ENCODE peak calls at places on chromosomes 6 and 20, in nine cellular contexts. Y is neuronal stem cell, L is thoracic aorta, I is testis, K is IMR-90, Z is left ventricle myocardium inferior, Q is endothelial cell of umbilical vein, X is HepG2, M is dorsolateral prefrontal cortex. T is an unnamed sample.

GRCh38 chr6:117165921-117166499 is 99.3 kb upstream of the VGLL2 start:
- DNase-seq in Y (no peak), L (no peak), I (no peak), K (no peak), Z (no peak), Q (no peak), X (no peak), M (no peak), T (no peak)

GRCh38 chr6:159874475-159874874 is 16.3 kb upstream of the MAS1 start:
- DNase-seq in Y (no peak), L (no peak), I (peak), K (peak), Z (peak), Q (no peak), X (no peak), M (peak), T (no peak)

GRCh38 chr20:46130534-46130933 is 12.4 kb downstream of the CD40 start:
- DNase-seq in Y (no peak), L (no peak), I (no peak), K (no peak), Z (no peak), Q (no peak), X (no peak), M (no peak), T (no peak)

GRCh38 chr6:166595061-166595780 is 8.7 kb upstream of the RAMACL start:
- DNase-seq in Y (no peak), L (no peak), I (no peak), K (peak), Z (no peak), Q (no peak), X (no peak), M (no peak), T (no peak)

GRCh38 chr6:136517582-136517981 is 32.6 kb downstream of the MAP7 start:
- DNase-seq in Y (no peak), L (no peak), I (no peak), K (no peak), Z (no peak), Q (no peak), X (no peak), M (no peak), T (no peak)

GRCh38 chr6:76885861-76886301 is 577.4 kb downstream of the HTR1B start:
- DNase-seq in Y (no peak), L (peak), I (no peak), K (peak), Z (no peak), Q (no peak), X (no peak), M (no peak), T (no peak)

GRCh38 chr20:17538517-17539170 is 7.5 kb upstream of the BFSP1 start:
- DNase-seq in Y (no peak), L (no peak), I (no peak), K (no peak), Z (no peak), Q (no peak), X (no peak), M (no peak), T (no peak)

GRCh38 chr6:2918936-2919335 is 15.8 kb upstream of the SERPINB9 start:
- DNase-seq in Y (no peak), L (no peak), I (no peak), K (no peak), Z (no peak), Q (no peak), X (no peak), M (no peak), T (peak)

GRCh38 chr20:35564905-35565304 is 23.0 kb downstream of the ERGIC3 start:
- DNase-seq in Y (no peak), L (no peak), I (no peak), K (no peak), Z (no peak), Q (no peak), X (no peak), M (no peak), T (no peak)

GRCh38 chr6:43806758-43807227 is 36.8 kb downstream of the VEGFA start:
- DNase-seq in Y (no peak), L (no peak), I (no peak), K (no peak), Z (no peak), Q (no peak), X (no peak), M (no peak), T (no peak)

GRCh38 chr6:157951828-157952227 is 29.8 kb upstream of the SYNJ2 start:
- DNase-seq in Y (no peak), L (no peak), I (no peak), K (no peak), Z (no peak), Q (no peak), X (no peak), M (no peak), T (peak)

GRCh38 chr6:150770631-150771030 is 94.9 kb upstream of the MTHFD1L start:
- DNase-seq in Y (no peak), L (no peak), I (no peak), K (peak), Z (no peak), Q (no peak), X (no peak), M (no peak), T (no peak)

GRCh38 chr6:73710470-73710869 is 14.5 kb downstream of the CD109 start:
- DNase-seq in Y (no peak), L (no peak), I (no peak), K (peak), Z (no peak), Q (peak), X (peak), M (no peak), T (no peak)

GRCh38 chr20:17358854-17359253 is 132.0 kb downstream of the PCSK2 start:
- DNase-seq in Y (no peak), L (no peak), I (no peak), K (no peak), Z (no peak), Q (no peak), X (no peak), M (no peak), T (no peak)

GRCh38 chr6:7431594-7432390 is 42.2 kb downstream of the RIOK1 start:
- DNase-seq in Y (no peak), L (no peak), I (no peak), K (peak), Z (no peak), Q (no peak), X (peak), M (no peak), T (no peak)

GRCh38 chr6:46098678-46099077 is 31.1 kb upstream of the ENPP4 start:
- DNase-seq in Y (no peak), L (no peak), I (peak), K (no peak), Z (peak), Q (peak), X (peak), M (peak), T (peak)

GRCh38 chr6:49001856-49002255 is 461.2 kb downstream of the MMUT start:
- DNase-seq in Y (peak), L (no peak), I (no peak), K (peak), Z (no peak), Q (no peak), X (no peak), M (no peak), T (no peak)

GRCh38 chr6:5606546-5606945 is 345.2 kb downstream of the FARS2 start:
- DNase-seq in Y (no peak), L (no peak), I (no peak), K (no peak), Z (no peak), Q (no peak), X (no peak), M (no peak), T (no peak)

GRCh38 chr6:27836783-27837635 is 75.2 kb downstream of the OR2B2 start:
- DNase-seq in Y (no peak), L (no peak), I (peak), K (peak), Z (no peak), Q (peak), X (peak), M (no peak), T (peak)

GRCh38 chr20:36366623-36367369 is 60.7 kb downstream of the DLGAP4 start:
- DNase-seq in Y (no peak), L (no peak), I (no peak), K (no peak), Z (no peak), Q (no peak), X (no peak), M (no peak), T (no peak)

GRCh38 chr6:2460216-2460734 is 214.9 kb upstream of the GMDS start:
- DNase-seq in Y (no peak), L (no peak), I (no peak), K (no peak), Z (no peak), Q (no peak), X (no peak), M (no peak), T (no peak)

GRCh38 chr20:37995856-37996625 is 37.2 kb downstream of the TTI1 start:
- DNase-seq in Y (no peak), L (no peak), I (no peak), K (no peak), Z (no peak), Q (no peak), X (no peak), M (no peak), T (no peak)

GRCh38 chr20:59778615-59779200 is 154.7 kb downstream of the SYCP2 start:
- DNase-seq in Y (no peak), L (no peak), I (no peak), K (no peak), Z (no peak), Q (no peak), X (no peak), M (no peak), T (peak)

GRCh38 chr6:74720923-74721322 is 484.9 kb downstream of the COL12A1 start:
- DNase-seq in Y (no peak), L (no peak), I (no peak), K (no peak), Z (no peak), Q (peak), X (no peak), M (no peak), T (no peak)

GRCh38 chr6:143205983-143206382 is 145.3 kb downstream of the AIG1 start:
- DNase-seq in Y (no peak), L (no peak), I (no peak), K (peak), Z (no peak), Q (no peak), X (no peak), M (no peak), T (no peak)

GRCh38 chr20:48794360-48794759 is 33.4 kb downstream of the PREX1 start:
- DNase-seq in Y (peak), L (no peak), I (no peak), K (no peak), Z (no peak), Q (no peak), X (no peak), M (no peak), T (no peak)

GRCh38 chr20:61935926-61936700 is 129.6 kb downstream of the TAF4 start:
- DNase-seq in Y (no peak), L (no peak), I (no peak), K (no peak), Z (peak), Q (no peak), X (no peak), M (no peak), T (no peak)

GRCh38 chr20:21681932-21682318 is 23.5 kb upstream of the PAX1 start:
- DNase-seq in Y (no peak), L (no peak), I (no peak), K (no peak), Z (no peak), Q (no peak), X (no peak), M (no peak), T (no peak)

GRCh38 chr6:166955865-166956443 is 396 bp downstream of the RNASET2 start:
- DNase-seq in Y (no peak), L (no peak), I (peak), K (peak), Z (no peak), Q (no peak), X (no peak), M (no peak), T (no peak)

GRCh38 chr20:50224553-50225255 is 34.1 kb downstream of the CEBPB start:
- DNase-seq in Y (no peak), L (peak), I (peak), K (peak), Z (peak), Q (peak), X (no peak), M (no peak), T (peak)

GRCh38 chr6:167881327-167881726 is 54.6 kb downstream of the AFDN start:
- DNase-seq in Y (no peak), L (no peak), I (no peak), K (no peak), Z (no peak), Q (no peak), X (no peak), M (no peak), T (no peak)

GRCh38 chr20:34528921-34529297 is 12.7 kb downstream of the DYNLRB1 start:
- DNase-seq in Y (no peak), L (no peak), I (peak), K (no peak), Z (peak), Q (peak), X (no peak), M (peak), T (no peak)

GRCh38 chr20:50958733-50959542 is at the start of gene MOCS3:
- DNase-seq in Y (no peak), L (peak), I (peak), K (peak), Z (peak), Q (peak), X (peak), M (peak), T (peak)

DNA sequence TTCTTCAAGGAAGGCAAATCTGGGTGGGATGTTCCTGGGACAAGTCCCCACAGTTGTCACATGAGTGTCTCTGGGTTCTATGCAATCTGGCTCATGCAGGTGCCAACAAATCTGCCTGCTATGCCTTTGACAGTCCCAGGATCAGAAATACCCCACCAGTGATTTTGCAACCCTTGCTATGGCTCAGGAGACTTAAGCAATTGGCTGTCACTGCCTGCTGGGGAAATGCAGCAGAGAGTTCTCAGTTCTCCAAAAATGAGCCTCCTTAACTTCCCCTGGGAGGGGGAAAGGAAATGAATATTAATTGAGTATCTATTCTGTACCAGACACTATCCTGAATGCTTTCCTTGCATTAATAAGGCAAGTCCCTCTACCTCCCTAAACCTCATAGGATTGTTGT is 30.3 kb upstream of the MAFB start:
- DNase-seq in Y (no peak), L (no peak), I (no peak), K (no peak), Z (no peak), Q (no peak), X (no peak), M (no peak), T (no peak)
- H3K27ac ChIP-seq in Y (no peak), L (no peak), I (no peak), K (no peak), Z (no peak), Q (no peak), X (no peak), M (no peak), T (no peak)

GRCh38 chr6:29649701-29650673 is 6.9 kb upstream of the MOG start:
- DNase-seq in Y (peak), L (peak), I (peak), K (peak), Z (peak), Q (peak), X (peak), M (peak), T (peak)
- H3K27ac ChIP-seq in Y (peak), L (peak), I (peak), K (peak), Z (peak), Q (peak), X (no peak), M (peak), T (peak)

DNA sequence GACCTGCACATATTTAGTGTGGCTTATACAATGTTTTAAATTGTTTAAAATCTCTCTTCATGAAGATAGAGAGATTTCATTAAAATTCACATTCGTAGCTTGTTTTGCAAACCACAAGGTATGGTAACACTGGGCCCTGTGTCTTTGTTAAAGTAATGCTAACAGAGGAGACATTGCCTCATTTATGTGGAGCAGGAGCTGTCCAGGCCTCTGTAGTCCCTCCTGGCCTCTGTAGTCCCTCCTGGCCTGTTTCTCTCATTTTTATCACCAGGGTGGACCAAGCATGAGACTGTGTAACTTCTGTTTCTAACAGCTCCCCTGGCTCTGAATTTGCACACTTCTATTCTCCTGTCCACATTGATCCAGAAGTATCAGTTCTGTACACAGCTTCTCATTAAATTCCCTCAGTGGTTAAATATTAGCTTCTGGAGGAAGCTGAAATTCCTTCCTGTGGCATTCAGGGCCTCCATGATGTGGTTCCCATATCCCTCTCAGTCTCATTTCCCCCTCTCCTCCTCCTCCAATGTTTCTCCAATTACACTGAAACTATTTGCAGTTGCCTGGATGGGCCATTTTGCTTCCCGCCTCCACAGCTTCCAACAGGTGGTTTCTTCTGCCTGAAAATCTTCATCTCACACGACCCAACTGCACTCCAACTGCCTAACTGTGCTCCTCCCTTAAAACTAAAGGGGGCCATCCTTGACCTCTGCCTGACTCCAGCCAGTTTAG is 340.4 kb downstream of the SYNE1 start:
- DNase-seq in Y (no peak), L (no peak), I (no peak), K (peak), Z (no peak), Q (no peak), X (peak), M (no peak), T (no peak)
- H3K27ac ChIP-seq in Y (no peak), L (peak), I (no peak), K (no peak), Z (peak), Q (no peak), X (peak), M (no peak), T (no peak)

GRCh38 chr6:119128252-119128912 is 49.9 kb upstream of the FAM184A start:
- DNase-seq in Y (no peak), L (no peak), I (no peak), K (no peak), Z (no peak), Q (no peak), X (no peak), M (no peak), T (no peak)

GRCh38 chr6:119129968-119130484 is 51.6 kb upstream of the FAM184A start:
- DNase-seq in Y (no peak), L (no peak), I (no peak), K (peak), Z (no peak), Q (peak), X (peak), M (no peak), T (no peak)

GRCh38 chr6:119126826-119127225 is 48.4 kb upstream of the FAM184A start:
- DNase-seq in Y (no peak), L (no peak), I (no peak), K (no peak), Z (no peak), Q (no peak), X (no peak), M (no peak), T (no peak)

GRCh38 chr6:119127627-119128026 is 49.2 kb upstream of the FAM184A start:
- DNase-seq in Y (no peak), L (no peak), I (no peak), K (no peak), Z (no peak), Q (no peak), X (no peak), M (no peak), T (no peak)

DNA sequence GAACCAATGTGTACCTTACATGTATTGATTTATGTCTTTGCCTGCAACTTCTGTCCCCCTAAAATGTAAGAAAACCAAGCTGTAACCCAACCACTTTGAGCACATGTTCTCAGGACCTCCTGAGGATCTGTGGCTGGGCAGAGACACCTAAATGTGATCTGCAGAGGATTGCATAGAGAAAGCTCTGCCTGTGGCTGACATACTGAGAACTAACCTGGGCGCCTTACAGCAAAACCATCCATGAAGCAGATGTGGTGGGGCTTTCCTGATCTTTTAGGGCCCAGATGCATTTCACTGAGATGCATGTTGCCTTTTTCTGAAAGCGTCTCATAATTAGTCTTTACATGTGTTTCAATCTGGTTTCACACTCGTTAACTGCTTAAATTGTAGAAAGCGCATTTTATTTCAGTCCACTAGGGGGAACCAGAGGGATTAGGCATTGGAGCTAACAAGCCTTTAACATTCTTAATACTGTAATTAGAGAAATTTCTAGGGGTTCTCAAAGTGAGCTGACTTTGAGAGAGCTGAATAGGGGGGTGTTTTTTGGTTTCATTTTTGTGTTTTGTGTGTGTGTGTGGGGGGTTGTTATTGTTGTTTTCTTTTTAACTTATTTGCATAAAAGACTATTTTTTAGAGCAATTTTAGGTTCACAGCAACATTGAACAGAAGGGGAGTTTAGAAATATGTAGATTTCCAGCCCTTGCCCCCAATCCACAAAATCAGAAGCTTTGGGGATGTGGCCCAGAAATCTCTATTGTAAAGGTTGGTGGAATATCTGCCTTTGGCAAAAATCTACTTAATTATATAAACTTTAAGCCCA is 50.9 kb upstream of the FAM184A start:
- DNase-seq in Y (peak), L (no peak), I (no peak), K (peak), Z (no peak), Q (peak), X (peak), M (no peak), T (peak)
- H3K27ac ChIP-seq in Y (no peak), L (peak), I (no peak), K (no peak), Z (no peak), Q (peak), X (peak), M (no peak), T (no peak)

DNA sequence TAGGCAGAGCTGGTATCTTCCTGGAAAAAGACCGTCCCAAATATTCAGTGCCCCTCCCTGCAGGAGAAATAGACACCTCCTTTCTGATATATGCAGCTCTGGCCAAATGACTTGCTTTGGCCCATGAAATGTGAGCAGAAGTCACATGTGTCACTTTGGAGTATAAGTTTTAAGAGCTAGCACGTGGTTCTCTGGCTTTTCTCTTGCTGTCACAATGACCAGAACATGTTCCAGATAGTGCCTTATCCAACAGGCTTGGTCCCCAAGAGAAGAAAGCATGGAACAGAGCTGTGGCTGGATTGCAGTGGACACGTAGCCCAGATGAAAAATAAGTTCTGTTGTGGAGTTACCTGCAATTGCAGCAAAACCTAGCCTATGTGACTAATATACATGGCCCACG is 40.4 kb downstream of the UNC5CL start:
- DNase-seq in Y (no peak), L (no peak), I (no peak), K (no peak), Z (no peak), Q (no peak), X (no peak), M (no peak), T (no peak)
- H3K27ac ChIP-seq in Y (no peak), L (no peak), I (no peak), K (no peak), Z (peak), Q (no peak), X (no peak), M (no peak), T (no peak)